ENCODE peak calls at places on chromosomes 12 and 14, in six cellular contexts. B is activated CD8-positive, alpha-beta T cell treated with anti-CD3 and anti-CD28 coated beads for 36 hours; X is fibroblast of the aortic adventitia; M is HL-60; Q is psoas muscle; D is heart right ventricle. C is an unnamed sample.

GRCh38 chr14:90472632-90473031 is 75.8 kb downstream of the CALM1 start:
- DNase-seq in B (no peak), X (no peak), M (no peak), Q (no peak), D (no peak), C (no peak)

GRCh38 chr12:76562158-76562557 is 2.6 kb upstream of the OSBPL8 start:
- DNase-seq in B (no peak), X (no peak), M (no peak), Q (no peak), D (no peak), C (no peak)

GRCh38 chr12:1099158-1099557 is 108.1 kb downstream of the ERC1 start:
- DNase-seq in B (peak), X (no peak), M (no peak), Q (no peak), D (no peak), C (no peak)

GRCh38 chr12:70933133-70933532 is 12.6 kb upstream of the PTPRR start:
- DNase-seq in B (no peak), X (no peak), M (no peak), Q (no peak), D (no peak), C (no peak)

GRCh38 chr12:69000069-69000468 is 67.1 kb upstream of the CPM start:
- DNase-seq in B (no peak), X (peak), M (no peak), Q (no peak), D (no peak), C (no peak)

GRCh38 chr14:72845675-72846074 is 48.2 kb downstream of the DPF3 start:
- DNase-seq in B (no peak), X (no peak), M (no peak), Q (no peak), D (no peak), C (no peak)

GRCh38 chr12:71752887-71753286 is 1.8 kb upstream of the RAB21 start:
- DNase-seq in B (no peak), X (no peak), M (no peak), Q (no peak), D (no peak), C (no peak)

GRCh38 chr14:31541702-31542101 is 19.5 kb upstream of the NUBPL start:
- DNase-seq in B (no peak), X (no peak), M (no peak), Q (no peak), D (no peak), C (no peak)

GRCh38 chr12:109763201-109763841 is 49.7 kb downstream of the FAM222A start:
- DNase-seq in B (peak), X (peak), M (peak), Q (peak), D (no peak), C (no peak)

GRCh38 chr14:100297320-100298300 is 8.6 kb downstream of the SLC25A29 start:
- DNase-seq in B (no peak), X (peak), M (peak), Q (peak), D (peak), C (peak)

GRCh38 chr12:108446766-108447165 is 68.3 kb upstream of the FICD start:
- DNase-seq in B (no peak), X (peak), M (no peak), Q (no peak), D (peak), C (no peak)

GRCh38 chr14:85595981-85596380 is 66.0 kb downstream of the FLRT2 start:
- DNase-seq in B (no peak), X (no peak), M (no peak), Q (no peak), D (no peak), C (no peak)

GRCh38 chr14:71121711-71122110 is 214.5 kb downstream of the PCNX1 start:
- DNase-seq in B (no peak), X (no peak), M (no peak), Q (no peak), D (no peak), C (no peak)

GRCh38 chr12:93957870-93958269 is 190.5 kb upstream of the PLXNC1 start:
- DNase-seq in B (no peak), X (peak), M (no peak), Q (no peak), D (no peak), C (no peak)

GRCh38 chr14:100115726-100116125 is 43.7 kb downstream of the DEGS2 start:
- DNase-seq in B (no peak), X (no peak), M (no peak), Q (no peak), D (no peak), C (peak)

GRCh38 chr12:53097564-53098353 is at the start of gene IGFBP6:
- DNase-seq in B (peak), X (peak), M (no peak), Q (peak), D (peak), C (peak)

GRCh38 chr14:28671425-28671824 is 95.2 kb upstream of the FOXG1 start:
- DNase-seq in B (no peak), X (peak), M (no peak), Q (no peak), D (no peak), C (no peak)

GRCh38 chr12:52634266-52635056 is 16.1 kb upstream of the KRT73 start:
- DNase-seq in B (no peak), X (no peak), M (no peak), Q (no peak), D (peak), C (no peak)

GRCh38 chr12:1930816-1931597 is 12.6 kb upstream of the CACNA2D4 start:
- DNase-seq in B (no peak), X (no peak), M (no peak), Q (no peak), D (no peak), C (peak)

GRCh38 chr12:109663766-109664165 is 49.9 kb upstream of the FAM222A start:
- DNase-seq in B (no peak), X (no peak), M (no peak), Q (no peak), D (no peak), C (no peak)

GRCh38 chr12:49230176-49230575 is 34.7 kb upstream of the TUBA1C start:
- DNase-seq in B (no peak), X (no peak), M (no peak), Q (no peak), D (no peak), C (no peak)

GRCh38 chr14:77316872-77317271 is 3.8 kb downstream of the POMT2 start:
- DNase-seq in B (no peak), X (no peak), M (no peak), Q (peak), D (no peak), C (no peak)

GRCh38 chr12:94575645-94576393 is 74.5 kb downstream of the TMCC3 start:
- DNase-seq in B (no peak), X (no peak), M (no peak), Q (no peak), D (no peak), C (no peak)

GRCh38 chr12:90407841-90408240 is 547.1 kb downstream of the CCER1 start:
- DNase-seq in B (peak), X (no peak), M (no peak), Q (no peak), D (no peak), C (no peak)

GRCh38 chr14:85604671-85605070 is 74.7 kb downstream of the FLRT2 start:
- DNase-seq in B (no peak), X (no peak), M (no peak), Q (no peak), D (no peak), C (no peak)

GRCh38 chr12:11264501-11264900 is 5.0 kb downstream of the PRB3 start:
- DNase-seq in B (no peak), X (no peak), M (no peak), Q (no peak), D (no peak), C (no peak)

GRCh38 chr12:13390381-13390856 is 193.9 kb downstream of the EMP1 start:
- DNase-seq in B (no peak), X (peak), M (no peak), Q (peak), D (peak), C (peak)

DNA sequence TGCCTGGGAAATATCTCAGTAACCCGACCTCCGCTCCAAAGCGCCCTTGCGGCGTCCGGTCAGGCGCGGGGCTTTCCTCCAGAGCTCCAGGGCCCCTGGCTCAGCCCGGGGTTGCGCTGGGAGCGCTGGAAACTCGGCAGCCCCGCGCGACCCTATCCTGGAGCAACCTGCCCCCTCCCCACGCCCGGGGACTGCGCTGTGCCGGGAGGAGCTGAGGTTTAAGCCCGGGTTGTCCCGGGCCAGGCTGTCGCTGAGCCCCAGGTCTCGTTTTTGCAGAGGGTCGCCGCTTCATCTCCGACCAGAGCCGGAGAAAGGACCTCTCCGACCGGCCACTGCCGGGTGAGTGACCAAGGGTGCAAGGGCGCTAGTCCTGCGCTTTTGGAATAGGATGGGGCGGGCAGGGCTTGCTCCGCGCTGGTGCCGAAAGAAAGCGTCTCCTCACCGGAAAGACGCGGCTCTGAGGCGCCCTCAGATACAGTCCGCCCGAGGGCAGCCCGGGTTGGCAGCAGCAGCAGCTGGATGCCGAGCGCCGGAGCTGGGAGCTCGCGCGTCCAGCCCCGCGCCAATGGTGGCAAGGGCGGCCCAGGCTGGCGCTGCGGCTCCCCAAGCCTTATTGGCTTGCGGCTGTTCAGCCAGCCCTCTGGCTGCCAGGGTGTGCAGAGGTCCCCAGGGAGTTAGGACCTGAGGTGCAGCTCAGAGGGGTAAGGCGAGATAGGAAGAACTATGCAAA is 1.5 kb downstream of the SPX start:
- DNase-seq in B (peak), X (peak), M (no peak), Q (peak), D (peak), C (peak)
- TF ChIP-seq CTCF in B (no peak), X (no peak), M (no peak), Q (no peak), D (no peak), C (no peak)

GRCh38 chr14:37597538-37598084 is 2.2 kb downstream of the TTC6 start:
- DNase-seq in B (no peak), X (no peak), M (no peak), Q (no peak), D (no peak), C (peak)
- TF ChIP-seq CTCF in B (no peak), X (peak), M (no peak), Q (no peak), D (no peak), C (peak)

DNA sequence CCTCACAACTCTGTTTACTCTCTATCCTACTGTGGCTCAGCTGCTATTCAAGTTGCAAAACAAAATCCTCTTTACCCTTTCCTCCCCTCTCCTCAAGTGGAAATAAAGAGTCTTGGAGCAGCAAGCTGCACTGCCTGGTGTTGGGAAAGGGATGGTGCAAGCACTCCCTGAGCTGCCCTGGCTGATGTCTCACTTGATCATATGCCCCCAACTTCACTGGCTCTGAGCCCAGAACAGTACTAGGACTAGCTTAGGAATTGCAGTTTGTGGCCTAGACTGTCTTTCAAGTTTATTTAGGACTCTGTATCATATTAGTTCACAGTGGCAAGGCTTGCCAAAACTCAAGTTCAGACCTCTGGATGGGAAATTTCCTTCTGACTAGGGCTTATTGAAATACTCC is 1683.8 kb upstream of the SEL1L start:
- DNase-seq in B (no peak), X (peak), M (no peak), Q (no peak), D (no peak), C (no peak)
- TF ChIP-seq CTCF in B (no peak), X (no peak), M (no peak), Q (no peak), D (no peak), C (no peak)

DNA sequence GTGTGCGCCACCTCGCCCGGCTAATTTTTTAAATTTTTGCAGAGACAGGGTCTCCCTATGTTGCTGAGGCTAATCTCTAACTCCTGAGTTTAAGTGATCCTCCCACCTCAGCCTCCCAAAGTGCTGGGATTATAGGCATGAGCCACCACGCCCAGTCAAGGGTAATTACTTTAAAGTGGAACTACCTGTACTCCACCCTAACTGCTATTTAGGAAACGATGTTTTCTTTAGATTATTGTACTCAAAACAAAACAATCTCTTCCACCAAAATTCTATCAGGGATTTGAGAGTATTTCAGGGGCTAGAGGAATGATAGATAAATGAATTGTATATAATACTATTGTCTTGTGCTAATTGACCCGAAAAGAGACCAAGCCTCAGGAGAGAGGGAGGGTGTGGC is 9.6 kb upstream of the BIN2 start:
- DNase-seq in B (no peak), X (no peak), M (no peak), Q (no peak), D (no peak), C (no peak)
- TF ChIP-seq CTCF in B (no peak), X (no peak), M (no peak), Q (no peak), D (no peak), C (no peak)

GRCh38 chr14:103091041-103091882 is 3.3 kb upstream of the EXOC3L4 start:
- DNase-seq in B (peak), X (peak), M (peak), Q (peak), D (peak), C (peak)
- TF ChIP-seq CTCF in B (peak), X (peak), M (no peak), Q (peak), D (peak), C (peak)

GRCh38 chr12:30797689-30798088 is 42.9 kb upstream of the CAPRIN2 start:
- DNase-seq in B (no peak), X (no peak), M (no peak), Q (no peak), D (no peak), C (no peak)
- TF ChIP-seq CTCF in B (peak), X (no peak), M (no peak), Q (no peak), D (no peak), C (no peak)

GRCh38 chr14:54814076-54814475 is 88.5 kb downstream of the GCH1 start:
- DNase-seq in B (peak), X (no peak), M (no peak), Q (no peak), D (no peak), C (no peak)
- TF ChIP-seq CTCF in B (peak), X (peak), M (no peak), Q (no peak), D (no peak), C (peak)

DNA sequence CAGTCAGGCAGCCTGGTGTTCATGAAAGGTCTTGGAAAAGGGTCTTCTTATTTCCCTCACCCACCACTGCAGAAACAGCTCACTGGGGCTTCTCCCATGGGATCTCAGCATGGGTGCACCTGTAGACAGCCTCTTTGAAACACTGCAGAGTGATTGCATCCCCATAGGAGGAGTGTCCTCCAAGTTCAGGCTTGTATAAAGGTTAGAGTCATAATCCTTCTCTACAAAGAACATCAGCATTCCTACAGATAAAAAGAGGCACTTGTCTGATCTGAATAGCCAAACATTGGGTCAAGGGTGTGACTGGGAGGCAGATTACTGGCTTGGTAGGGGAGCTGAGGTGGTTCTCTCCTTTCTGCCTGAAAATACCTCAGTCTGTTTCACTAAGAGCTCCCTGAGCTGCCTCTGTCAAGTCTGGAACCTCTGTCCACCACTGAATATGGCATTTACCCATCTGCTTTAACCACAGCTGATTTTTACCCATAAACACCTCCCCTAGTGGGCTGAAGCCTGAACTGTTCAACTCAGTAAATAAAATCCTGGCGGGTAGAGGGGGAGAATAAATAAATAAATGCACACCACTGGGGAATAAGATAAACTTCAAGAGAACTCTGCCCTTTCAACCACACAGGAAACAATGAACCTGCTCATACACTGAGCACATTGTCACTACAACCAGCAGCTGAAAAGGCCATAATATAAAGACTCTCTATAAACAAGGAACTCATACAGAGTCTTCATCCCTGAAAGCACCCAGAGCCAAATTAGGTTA is 120.7 kb upstream of the SCAF11 start:
- DNase-seq in B (no peak), X (no peak), M (no peak), Q (no peak), D (no peak), C (no peak)
- TF ChIP-seq CTCF in B (no peak), X (peak), M (no peak), Q (no peak), D (no peak), C (peak)

C was measured in osteoblast.